ENCODE peak calls at places on chromosomes 6 and 20, in five cellular contexts. One of them, this sample, is unnamed.

GRCh38 chr6:55772730-55773129 is 102.7 kb downstream of the BMP5 start:
- DNase-seq in HCT116: no peak
- DNase-seq in heart right ventricle: no peak
- DNase-seq in esophagus muscularis mucosa: no peak
- DNase-seq in tibial artery: no peak
- DNase-seq in this sample: no peak

GRCh38 chr6:88376759-88377387 is 210.7 kb upstream of the CNR1 start:
- DNase-seq in HCT116: no peak
- DNase-seq in heart right ventricle: no peak
- DNase-seq in esophagus muscularis mucosa: no peak
- DNase-seq in tibial artery: no peak
- DNase-seq in this sample: no peak

GRCh38 chr6:33279971-33280511 is 3.1 kb downstream of the B3GALT4 start:
- DNase-seq in HCT116: peak; percentile 82
- DNase-seq in heart right ventricle: no peak
- DNase-seq in esophagus muscularis mucosa: no peak
- DNase-seq in tibial artery: no peak
- DNase-seq in this sample: no peak

GRCh38 chr20:57548177-57549058 is 12.5 kb upstream of the PCK1 start:
- DNase-seq in HCT116: no peak
- DNase-seq in heart right ventricle: peak; percentile 27
- DNase-seq in esophagus muscularis mucosa: no peak
- DNase-seq in tibial artery: no peak
- DNase-seq in this sample: no peak

GRCh38 chr6:10526156-10526555 is 5.0 kb downstream of the GCNT2 start:
- DNase-seq in HCT116: no peak
- DNase-seq in heart right ventricle: no peak
- DNase-seq in esophagus muscularis mucosa: no peak
- DNase-seq in tibial artery: no peak
- DNase-seq in this sample: no peak

GRCh38 chr6:30748301-30748769 is 4.0 kb upstream of the IER3 start:
- DNase-seq in HCT116: no peak
- DNase-seq in heart right ventricle: no peak
- DNase-seq in esophagus muscularis mucosa: no peak
- DNase-seq in tibial artery: no peak
- DNase-seq in this sample: no peak

GRCh38 chr6:69601132-69601531 is 195.7 kb downstream of the LMBRD1 start:
- DNase-seq in HCT116: no peak
- DNase-seq in heart right ventricle: no peak
- DNase-seq in esophagus muscularis mucosa: no peak
- DNase-seq in tibial artery: no peak
- DNase-seq in this sample: no peak

GRCh38 chr20:55882922-55883321 is 122.4 kb downstream of the CBLN4 start:
- DNase-seq in HCT116: no peak
- DNase-seq in heart right ventricle: no peak
- DNase-seq in esophagus muscularis mucosa: no peak
- DNase-seq in tibial artery: no peak
- DNase-seq in this sample: no peak

GRCh38 chr6:30814137-30815084 is 69.9 kb upstream of the DDR1 start:
- DNase-seq in HCT116: peak; percentile 88
- DNase-seq in heart right ventricle: no peak
- DNase-seq in esophagus muscularis mucosa: no peak
- DNase-seq in tibial artery: peak; percentile 57
- DNase-seq in this sample: peak; percentile 70

GRCh38 chr20:53099851-53100250 is 127.7 kb downstream of the TSHZ2 start:
- DNase-seq in HCT116: no peak
- DNase-seq in heart right ventricle: no peak
- DNase-seq in esophagus muscularis mucosa: no peak
- DNase-seq in tibial artery: no peak
- DNase-seq in this sample: no peak

GRCh38 chr6:126944512-126944911 is 174.0 kb upstream of the RSPO3 start:
- DNase-seq in HCT116: no peak
- DNase-seq in heart right ventricle: no peak
- DNase-seq in esophagus muscularis mucosa: no peak
- DNase-seq in tibial artery: no peak
- DNase-seq in this sample: no peak

GRCh38 chr20:4809707-4810106 is 88.0 kb downstream of the PRND start:
- DNase-seq in HCT116: no peak
- DNase-seq in heart right ventricle: no peak
- DNase-seq in esophagus muscularis mucosa: no peak
- DNase-seq in tibial artery: no peak
- DNase-seq in this sample: no peak

GRCh38 chr6:149237464-149237863 is 80.0 kb upstream of the TAB2 start:
- DNase-seq in HCT116: no peak
- DNase-seq in heart right ventricle: no peak
- DNase-seq in esophagus muscularis mucosa: no peak
- DNase-seq in tibial artery: no peak
- DNase-seq in this sample: no peak

GRCh38 chr20:57619053-57619831 is 984 bp downstream of the ZBP1 start:
- DNase-seq in HCT116: no peak
- DNase-seq in heart right ventricle: no peak
- DNase-seq in esophagus muscularis mucosa: no peak
- DNase-seq in tibial artery: no peak
- DNase-seq in this sample: peak; percentile 84

GRCh38 chr6:26017567-26017966 is 55.0 kb downstream of the TRIM38 start:
- DNase-seq in HCT116: no peak
- DNase-seq in heart right ventricle: peak; percentile 70
- DNase-seq in esophagus muscularis mucosa: no peak
- DNase-seq in tibial artery: peak; percentile 85
- DNase-seq in this sample: peak; percentile 76

GRCh38 chr20:57507477-57507876 is 17.5 kb downstream of the CTCFL start:
- DNase-seq in HCT116: no peak
- DNase-seq in heart right ventricle: no peak
- DNase-seq in esophagus muscularis mucosa: no peak
- DNase-seq in tibial artery: no peak
- DNase-seq in this sample: no peak

GRCh38 chr6:115882174-115882573 is 178.5 kb downstream of the FRK start:
- DNase-seq in HCT116: peak; percentile 70
- DNase-seq in heart right ventricle: no peak
- DNase-seq in esophagus muscularis mucosa: no peak
- DNase-seq in tibial artery: no peak
- DNase-seq in this sample: no peak

GRCh38 chr6:26103141-26103769 is 16.0 kb downstream of the HFE start:
- DNase-seq in HCT116: no peak
- DNase-seq in heart right ventricle: no peak
- DNase-seq in esophagus muscularis mucosa: no peak
- DNase-seq in tibial artery: no peak
- DNase-seq in this sample: no peak

GRCh38 chr6:150238294-150238693 is 95.5 kb downstream of the PPP1R14C start:
- DNase-seq in HCT116: no peak
- DNase-seq in heart right ventricle: peak; percentile 59
- DNase-seq in esophagus muscularis mucosa: no peak
- DNase-seq in tibial artery: no peak
- DNase-seq in this sample: no peak

GRCh38 chr20:59850018-59850641 is 83.3 kb downstream of the SYCP2 start:
- DNase-seq in HCT116: peak; percentile 28
- DNase-seq in heart right ventricle: no peak
- DNase-seq in esophagus muscularis mucosa: no peak
- DNase-seq in tibial artery: no peak
- DNase-seq in this sample: no peak

GRCh38 chr6:116528800-116529199 is 16.7 kb downstream of the TRAPPC3L start:
- DNase-seq in HCT116: no peak
- DNase-seq in heart right ventricle: no peak
- DNase-seq in esophagus muscularis mucosa: no peak
- DNase-seq in tibial artery: no peak
- DNase-seq in this sample: no peak

GRCh38 chr20:3082306-3082951 is 2.1 kb downstream of the AVP start:
- DNase-seq in HCT116: no peak
- DNase-seq in heart right ventricle: no peak
- DNase-seq in esophagus muscularis mucosa: no peak
- DNase-seq in tibial artery: no peak
- DNase-seq in this sample: no peak

GRCh38 chr20:46111028-46111835 is 6.9 kb upstream of the CD40 start:
- DNase-seq in HCT116: no peak
- DNase-seq in heart right ventricle: no peak
- DNase-seq in esophagus muscularis mucosa: no peak
- DNase-seq in tibial artery: peak; percentile 57
- DNase-seq in this sample: no peak

GRCh38 chr6:129671442-129672344 is 38.3 kb downstream of the ARHGAP18 start:
- DNase-seq in HCT116: no peak
- DNase-seq in heart right ventricle: no peak
- DNase-seq in esophagus muscularis mucosa: peak; percentile 86
- DNase-seq in tibial artery: no peak
- DNase-seq in this sample: peak; percentile 74

GRCh38 chr20:10739575-10739974 is 65.8 kb upstream of the JAG1 start:
- DNase-seq in HCT116: no peak
- DNase-seq in heart right ventricle: no peak
- DNase-seq in esophagus muscularis mucosa: no peak
- DNase-seq in tibial artery: no peak
- DNase-seq in this sample: no peak

GRCh38 chr6:108735991-108736345 is 112.3 kb upstream of the ARMC2 start:
- DNase-seq in HCT116: peak; percentile 59
- DNase-seq in heart right ventricle: no peak
- DNase-seq in esophagus muscularis mucosa: no peak
- DNase-seq in tibial artery: no peak
- DNase-seq in this sample: no peak

DNA sequence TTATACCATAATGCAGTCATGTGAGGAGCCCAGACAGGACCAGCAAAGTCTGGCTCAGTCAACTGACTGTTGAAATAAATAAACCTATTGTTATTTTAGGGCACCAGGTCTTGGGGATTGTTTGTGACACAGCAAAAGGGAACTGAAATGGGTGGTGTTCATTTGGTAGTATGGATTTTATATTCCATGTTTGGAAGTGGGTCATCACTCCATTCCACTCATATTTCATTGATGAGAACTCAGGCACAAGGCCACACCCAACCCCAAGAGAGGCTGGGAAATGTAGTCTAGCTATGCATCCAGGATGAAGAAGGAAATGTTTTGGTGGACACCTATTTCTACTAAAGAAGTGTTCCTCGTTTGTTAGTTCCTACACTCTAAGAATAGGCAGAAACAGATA is 64.9 kb upstream of the BTBD3 start:
- DNase-seq in HCT116: no peak
- DNase-seq in heart right ventricle: no peak
- DNase-seq in esophagus muscularis mucosa: no peak
- DNase-seq in tibial artery: no peak
- DNase-seq in this sample: no peak
- H3K27ac ChIP-seq in HCT116: no peak overlapping the region
- H3K27ac ChIP-seq in heart right ventricle: no peak overlapping the region
- H3K27ac ChIP-seq in esophagus muscularis mucosa: no peak overlapping the region
- H3K27ac ChIP-seq in tibial artery: no peak overlapping the region
- H3K27ac ChIP-seq in this sample: no peak overlapping the region

DNA sequence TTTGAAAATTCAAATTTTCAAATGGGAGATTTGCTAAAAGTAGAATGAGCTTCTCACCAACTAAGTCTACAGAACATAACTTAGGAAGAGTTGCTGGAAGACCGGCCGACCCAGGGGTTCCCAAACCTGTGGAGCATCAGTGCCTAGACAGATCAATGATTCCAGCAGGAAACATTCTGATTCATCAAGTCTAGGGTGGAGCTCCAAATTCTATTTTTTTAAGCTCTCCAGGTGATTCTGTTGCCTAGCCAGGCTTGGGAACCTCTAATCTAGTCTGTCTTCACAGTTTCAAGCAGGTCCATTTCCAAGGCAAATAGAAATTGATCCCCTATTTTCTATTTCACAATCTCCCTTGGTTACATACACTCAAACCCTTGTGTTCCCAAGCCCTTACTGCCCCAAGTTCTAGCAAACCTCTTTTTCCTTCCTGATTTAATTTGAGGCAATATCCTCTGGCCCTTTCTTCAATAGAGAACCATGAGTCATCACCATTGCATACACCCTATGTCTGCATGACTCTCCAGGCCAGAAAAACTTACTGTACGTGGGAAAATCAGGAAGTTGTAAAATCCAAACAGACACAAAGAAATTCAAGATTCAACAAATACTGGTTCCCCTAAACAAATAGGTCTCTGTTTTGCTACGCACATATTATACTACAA is 8.9 kb downstream of the ATXN1 start:
- DNase-seq in HCT116: no peak
- DNase-seq in heart right ventricle: no peak
- DNase-seq in esophagus muscularis mucosa: no peak
- DNase-seq in tibial artery: no peak
- DNase-seq in this sample: no peak
- H3K4me1 ChIP-seq in HCT116: peaks cover 26% of the 10 kb centered on the region
- H3K4me1 ChIP-seq in heart right ventricle: peaks cover 27% of the 10 kb centered on the region
- H3K4me1 ChIP-seq in esophagus muscularis mucosa: peaks cover 56% of the 10 kb centered on the region
- H3K4me1 ChIP-seq in tibial artery: peaks cover 21% of the 10 kb centered on the region
- H3K4me1 ChIP-seq in this sample: peaks cover 80% of the 10 kb centered on the region

DNA sequence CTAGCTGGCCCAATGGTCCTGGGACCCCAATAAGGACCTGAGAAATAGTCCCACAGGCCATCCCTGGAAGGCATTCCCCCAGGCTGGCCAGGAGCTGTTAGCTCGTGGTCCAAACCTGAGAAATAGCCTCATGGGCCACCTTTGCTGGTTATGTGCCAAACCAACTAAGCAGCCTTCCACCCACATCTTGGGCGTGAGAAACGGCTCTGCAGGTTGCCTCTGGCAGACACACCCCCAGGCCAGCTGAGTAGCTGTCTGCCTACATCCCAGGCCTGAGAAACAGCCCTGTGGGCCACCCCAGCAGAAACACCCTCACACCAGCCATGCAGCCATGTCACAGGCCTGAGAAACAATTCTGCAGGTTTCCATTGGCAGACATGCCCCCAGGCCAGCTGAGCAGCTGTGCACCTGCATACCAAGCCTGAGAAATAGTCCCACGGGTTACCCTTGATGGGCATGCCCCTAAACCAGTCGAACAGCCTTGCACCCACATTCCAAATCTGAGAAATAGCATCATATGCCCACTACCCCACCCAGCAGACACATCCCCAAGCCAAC is 567.8 kb upstream of the ID4 start:
- DNase-seq in HCT116: no peak
- DNase-seq in heart right ventricle: no peak
- DNase-seq in esophagus muscularis mucosa: no peak
- DNase-seq in tibial artery: no peak
- DNase-seq in this sample: no peak
- H3K4me3 ChIP-seq in HCT116: no peak overlapping the region
- H3K4me3 ChIP-seq in heart right ventricle: no peak overlapping the region
- H3K4me3 ChIP-seq in esophagus muscularis mucosa: no peak overlapping the region
- H3K4me3 ChIP-seq in tibial artery: no peak overlapping the region
- H3K4me3 ChIP-seq in this sample: no peak overlapping the region

DNA sequence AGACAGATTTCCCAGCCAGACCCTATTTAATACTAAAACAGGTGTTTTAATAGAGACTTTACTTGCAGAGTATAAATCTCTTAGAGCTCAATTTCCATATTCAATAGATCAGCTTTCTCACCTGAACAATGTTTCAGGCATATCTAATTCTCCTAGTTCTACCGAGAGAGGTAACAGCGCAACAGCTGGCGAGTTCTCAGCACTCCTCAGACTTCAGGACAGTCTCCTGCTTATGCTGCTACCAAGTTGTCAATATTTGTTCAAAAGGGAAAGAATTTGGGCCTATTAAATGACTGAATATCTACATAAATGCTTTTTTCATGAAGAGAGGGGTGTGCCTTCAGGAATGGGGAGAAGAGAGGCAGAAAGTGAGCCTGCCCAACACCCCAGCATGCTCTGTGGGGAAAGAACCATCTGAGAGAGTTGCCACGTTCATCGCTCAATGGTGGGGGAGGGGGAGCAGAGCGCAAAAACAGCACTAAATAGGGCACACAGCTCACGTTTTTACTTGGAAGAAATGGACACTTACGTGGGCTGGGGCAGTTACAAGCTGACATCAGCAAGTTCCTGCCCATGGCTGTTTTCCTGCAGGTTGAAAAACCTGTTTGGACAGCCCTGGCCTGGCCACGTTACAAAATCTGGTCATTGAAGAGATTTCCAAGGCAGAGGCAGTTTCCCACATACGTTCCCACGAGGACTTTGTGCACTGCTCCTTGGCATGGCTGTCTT is 38.0 kb downstream of the EZR start:
- DNase-seq in HCT116: no peak
- DNase-seq in heart right ventricle: no peak
- DNase-seq in esophagus muscularis mucosa: no peak
- DNase-seq in tibial artery: no peak
- DNase-seq in this sample: no peak
- H3K27ac ChIP-seq in HCT116: peak overlapping the region; percentile 34
- H3K27ac ChIP-seq in heart right ventricle: no peak overlapping the region
- H3K27ac ChIP-seq in esophagus muscularis mucosa: no peak overlapping the region
- H3K27ac ChIP-seq in tibial artery: no peak overlapping the region
- H3K27ac ChIP-seq in this sample: no peak overlapping the region

GRCh38 chr6:130932438-130932837 is 105.2 kb downstream of the SMLR1 start:
- DNase-seq in HCT116: no peak
- DNase-seq in heart right ventricle: no peak
- DNase-seq in esophagus muscularis mucosa: no peak
- DNase-seq in tibial artery: no peak
- DNase-seq in this sample: no peak
- H3K4me1 ChIP-seq in HCT116: peaks cover 4% of the 10 kb centered on the region
- H3K4me1 ChIP-seq in heart right ventricle: peaks cover 17% of the 10 kb centered on the region
- H3K4me1 ChIP-seq in esophagus muscularis mucosa: peaks cover 41% of the 10 kb centered on the region
- H3K4me1 ChIP-seq in tibial artery: peaks cover 35% of the 10 kb centered on the region
- H3K4me1 ChIP-seq in this sample: no peaks in the 10 kb centered on the region